ENCODE peak calls at places on chromosomes 5 and 9, in six cellular contexts. S is H1, F is HCT116, I is HepG2, E is SK-N-SH, N is K562. Y is an unnamed sample.

GRCh38 chr5:172064766-172065165 is 58.3 kb upstream of the FBXW11 start:
- DNase-seq in F (no peak), E (no peak), S (no peak), N (no peak), I (no peak), Y (no peak)

GRCh38 chr5:78467744-78468357 is 107.4 kb downstream of the SCAMP1 start:
- DNase-seq in N (peak; percentile 44), F (no peak), S (no peak), I (peak; percentile 31), E (peak; percentile 36), Y (peak; percentile 17)

GRCh38 chr5:172142709-172143215 is 45.3 kb downstream of the STK10 start:
- DNase-seq in S (no peak), E (no peak), F (no peak), I (peak; percentile 42), N (peak; percentile 88), Y (no peak)

GRCh38 chr5:132190161-132190817 is 37.4 kb downstream of the P4HA2 start:
- DNase-seq in N (peak; percentile 85), F (peak; percentile 51), S (no peak), I (peak; percentile 76), E (peak; percentile 87), Y (peak; percentile 24)

GRCh38 chr9:135515083-135515511 is 6.1 kb upstream of the LCN1 start:
- DNase-seq in E (no peak), I (no peak), S (no peak), F (no peak), N (no peak), Y (no peak)

GRCh38 chr9:92377904-92378303 is 26.5 kb downstream of the OGN start:
- DNase-seq in S (no peak), I (no peak), E (no peak), N (peak; percentile 12), F (no peak), Y (no peak)

GRCh38 chr5:138789771-138790242 is 36.6 kb downstream of the CTNNA1 start:
- DNase-seq in N (peak; percentile 62), S (no peak), F (peak; percentile 37), I (peak; percentile 52), E (peak; percentile 52), Y (peak; percentile 17)

GRCh38 chr5:88045931-88046461 is 222.6 kb downstream of the TMEM161B start:
- DNase-seq in S (no peak), I (no peak), F (no peak), N (no peak), E (no peak), Y (no peak)

GRCh38 chr9:83511051-83511450 is 27.1 kb downstream of the FRMD3 start:
- DNase-seq in I (no peak), F (no peak), N (no peak), S (no peak), E (no peak), Y (no peak)

GRCh38 chr5:180456792-180457191 is 37.4 kb upstream of the CNOT6 start:
- DNase-seq in N (no peak), I (no peak), S (no peak), E (no peak), F (no peak), Y (no peak)

GRCh38 chr5:148259288-148259687 is 9.3 kb upstream of the SPINK13 start:
- DNase-seq in F (no peak), I (no peak), N (no peak), E (no peak), S (no peak), Y (no peak)

GRCh38 chr9:114674798-114675554 is 7.0 kb downstream of the TEX48 start:
- DNase-seq in I (no peak), N (no peak), S (no peak), E (no peak), F (no peak), Y (no peak)

GRCh38 chr9:91433180-91433579 is 9.5 kb upstream of the NFIL3 start:
- DNase-seq in E (peak; percentile 30), S (no peak), F (peak; percentile 78), I (peak; percentile 71), N (peak; percentile 29), Y (peak; percentile 65)

GRCh38 chr5:71892641-71893340 is 173.7 kb downstream of the CARTPT start:
- DNase-seq in I (no peak), S (no peak), N (no peak), E (no peak), F (no peak), Y (no peak)

GRCh38 chr9:121992571-121993212 is 100.4 kb downstream of the TTLL11 start:
- DNase-seq in N (peak; percentile 75), I (peak; percentile 65), S (peak; percentile 27), F (peak; percentile 69), E (peak; percentile 77), Y (peak; percentile 22)

GRCh38 chr9:75130621-75131020 is 42.3 kb downstream of the OSTF1 start:
- DNase-seq in S (no peak), E (no peak), N (no peak), I (no peak), F (no peak), Y (no peak)

GRCh38 chr9:131304676-131305366 is 15.3 kb downstream of the PLPP7 start:
- DNase-seq in S (no peak), E (peak; percentile 63), I (peak; percentile 54), F (no peak), N (no peak), Y (no peak)

GRCh38 chr5:162107591-162107990 is 40.0 kb downstream of the GABRG2 start:
- DNase-seq in E (no peak), N (no peak), I (no peak), S (no peak), F (no peak), Y (no peak)

GRCh38 chr5:88702328-88702727 is 180.7 kb downstream of the MEF2C start:
- DNase-seq in F (no peak), E (no peak), N (no peak), I (no peak), S (no peak), Y (no peak)

GRCh38 chr9:127509955-127510299 is 58.6 kb downstream of the LRSAM1 start:
- DNase-seq in I (no peak), F (no peak), N (no peak), E (no peak), S (no peak), Y (no peak)

GRCh38 chr5:172953776-172954189 is 5.4 kb upstream of the RPL26L1 start:
- DNase-seq in E (no peak), F (no peak), S (no peak), I (no peak), N (no peak), Y (no peak)

GRCh38 chr9:36765468-36766341 is 193.0 kb downstream of the MELK start:
- DNase-seq in E (peak; percentile 97), N (peak; percentile 84), S (peak; percentile 38), I (peak; percentile 82), F (peak; percentile 91), Y (no peak)

GRCh38 chr5:94690778-94691177 is 72.3 kb downstream of the SLF1 start:
- DNase-seq in N (no peak), E (no peak), F (no peak), S (no peak), I (no peak), Y (no peak)

GRCh38 chr5:36073595-36074216 is 7.0 kb upstream of the UGT3A2 start:
- DNase-seq in N (peak; percentile 25), S (peak; percentile 44), F (peak; percentile 22), E (no peak), I (peak; percentile 38), Y (no peak)

GRCh38 chr5:43874772-43875171 is 271.8 kb downstream of the NNT start:
- DNase-seq in N (no peak), S (no peak), I (peak; percentile 5), E (no peak), F (no peak), Y (no peak)

GRCh38 chr5:179413086-179413690 is 67.9 kb upstream of the ADAMTS2 start:
- DNase-seq in I (no peak), S (no peak), N (no peak), E (no peak), F (no peak), Y (no peak)

GRCh38 chr5:179415291-179416060 is 70.2 kb upstream of the ADAMTS2 start:
- DNase-seq in F (no peak), N (no peak), I (no peak), S (no peak), E (peak; percentile 4), Y (no peak)

GRCh38 chr5:179414459-179415215 is 69.4 kb upstream of the ADAMTS2 start:
- DNase-seq in F (no peak), S (no peak), N (no peak), I (no peak), E (peak; percentile 32), Y (no peak)

GRCh38 chr5:179416114-179416730 is 71.0 kb upstream of the ADAMTS2 start:
- DNase-seq in I (no peak), S (no peak), N (no peak), F (no peak), E (peak; percentile 10), Y (no peak)

GRCh38 chr5:179413711-179414458 is 68.6 kb upstream of the ADAMTS2 start:
- DNase-seq in F (no peak), E (peak; percentile 30), N (no peak), I (no peak), S (no peak), Y (no peak)
- TF ChIP-seq SIN3A in F (no peak), E (no peak), N (no peak), I (no peak), S (no peak), Y (no peak)

GRCh38 chr9:437066-438015 is 222.7 kb downstream of the DOCK8 start:
- DNase-seq in E (no peak), N (no peak), S (no peak), F (no peak), I (no peak), Y (no peak)
- H3K36me3 ChIP-seq in E (no peaks in the 10 kb centered on the region), N (peaks cover 72% of the 10 kb centered on the region), S (no peaks in the 10 kb centered on the region), F (no peaks in the 10 kb centered on the region), I (no peaks in the 10 kb centered on the region), Y (no peaks in the 10 kb centered on the region)

GRCh38 chr5:142870552-142870951 is 100.4 kb downstream of the ARHGAP26 start:
- DNase-seq in N (no peak), F (no peak), I (no peak), E (no peak), S (no peak), Y (no peak)

GRCh38 chr5:142871880-142872200 is 101.7 kb downstream of the ARHGAP26 start:
- DNase-seq in N (peak; percentile 9), F (no peak), S (no peak), I (no peak), E (peak; percentile 49), Y (no peak)

GRCh38 chr5:142872217-142872616 is 102.0 kb downstream of the ARHGAP26 start:
- DNase-seq in S (no peak), E (peak; percentile 76), I (no peak), N (no peak), F (no peak), Y (no peak)

GRCh38 chr5:142871056-142871879 is 101.1 kb downstream of the ARHGAP26 start:
- DNase-seq in S (no peak), E (no peak), F (peak; percentile 53), I (no peak), N (no peak), Y (no peak)

DNA sequence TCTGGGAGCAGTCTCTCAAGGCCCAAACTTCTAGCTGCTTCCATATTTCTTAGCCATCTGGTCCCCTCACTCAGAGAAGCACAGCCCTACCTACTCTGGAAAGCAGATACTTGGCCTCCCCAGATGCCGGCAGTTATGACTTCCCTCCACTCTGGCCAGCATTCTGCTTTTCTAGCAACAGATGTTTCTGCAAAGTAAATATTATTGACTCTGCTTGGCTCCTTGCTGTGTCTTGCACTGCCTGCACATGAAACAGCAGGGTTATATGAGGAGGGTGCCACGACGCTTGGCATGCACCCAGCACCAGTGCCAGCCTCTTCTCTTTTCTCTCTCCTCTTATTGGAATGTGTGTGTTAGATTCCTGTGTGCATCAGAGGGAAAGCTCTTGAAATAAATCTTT is 99.7 kb downstream of the ARHGAP26 start:
- DNase-seq in F (no peak), I (no peak), N (no peak), S (no peak), E (no peak), Y (no peak)
- H3K27ac ChIP-seq in F (no peak overlapping the region), I (no peak overlapping the region), N (no peak overlapping the region), S (no peak overlapping the region), E (no peak overlapping the region), Y (peak overlapping the region; percentile 11)

GRCh38 chr5:75050415-75050814 is 1.9 kb downstream of the GCNT4 start:
- DNase-seq in F (no peak), I (peak; percentile 30), E (peak; percentile 58), N (peak; percentile 30), S (no peak), Y (no peak)
- TF ChIP-seq SIN3A in F (no peak), I (no peak), E (no peak), N (no peak), S (no peak), Y (no peak)

Y was measured in Panc1.